ENCODE peak calls at places on chromosomes 7 and 10, in seven cellular contexts. Z, A, H, U, V, T and N are unnamed samples. For H3K27me3, the result is how much of the 10 kb centered on the place peaks cover.

GRCh38 chr10:115827180-115827579 is 445.8 kb downstream of the GFRA1 start:
- DNase-seq in Z (no peak), A (no peak), H (peak), U (peak), V (no peak), T (no peak), N (no peak)

GRCh38 chr7:98287486-98287959 is 6.0 kb downstream of the BRI3 start:
- DNase-seq in Z (no peak), A (no peak), H (peak), U (no peak), V (no peak), T (no peak), N (no peak)

GRCh38 chr7:158685727-158686126 is 18.9 kb downstream of the NCAPG2 start:
- DNase-seq in Z (no peak), A (no peak), H (no peak), U (no peak), V (no peak), T (no peak), N (no peak)

GRCh38 chr7:29202651-29203069 is 8.1 kb downstream of the CHN2 start:
- DNase-seq in Z (no peak), A (no peak), H (no peak), U (no peak), V (no peak), T (no peak), N (no peak)

GRCh38 chr7:101911800-101912705 is 94.6 kb downstream of the CUX1 start:
- DNase-seq in Z (peak), A (peak), H (peak), U (no peak), V (no peak), T (no peak), N (no peak)

GRCh38 chr7:105831824-105832535 is 44.4 kb downstream of the ATXN7L1 start:
- DNase-seq in Z (no peak), A (no peak), H (no peak), U (no peak), V (no peak), T (no peak), N (no peak)

GRCh38 chr10:22823109-22823508 is 104.7 kb upstream of the ARMC3 start:
- DNase-seq in Z (no peak), A (no peak), H (peak), U (peak), V (no peak), T (peak), N (no peak)

GRCh38 chr7:140625908-140626868 is 14.4 kb downstream of the DENND2A start:
- DNase-seq in Z (peak), A (peak), H (peak), U (peak), V (peak), T (peak), N (peak)

GRCh38 chr10:78549536-78549935 is 515.9 kb downstream of the RPS24 start:
- DNase-seq in Z (no peak), A (no peak), H (no peak), U (peak), V (no peak), T (peak), N (no peak)

GRCh38 chr10:107028249-107028648 is 136.3 kb downstream of the SORCS1 start:
- DNase-seq in Z (no peak), A (no peak), H (no peak), U (no peak), V (no peak), T (no peak), N (no peak)

GRCh38 chr7:81150951-81151361 is 232.1 kb upstream of the SEMA3C start:
- DNase-seq in Z (no peak), A (peak), H (no peak), U (peak), V (no peak), T (no peak), N (peak)

GRCh38 chr10:44982114-44982460 is 3.5 kb upstream of the DEPP1 start:
- DNase-seq in Z (peak), A (peak), H (no peak), U (peak), V (peak), T (peak), N (no peak)

GRCh38 chr10:29646238-29646902 is 11.6 kb upstream of the SVIL start:
- DNase-seq in Z (peak), A (no peak), H (peak), U (peak), V (no peak), T (peak), N (no peak)

GRCh38 chr7:134434701-134435100 is 24.2 kb downstream of the AKR1B1 start:
- DNase-seq in Z (no peak), A (no peak), H (no peak), U (no peak), V (no peak), T (no peak), N (no peak)

GRCh38 chr10:91033536-91033935 is 112.6 kb upstream of the ANKRD1 start:
- DNase-seq in Z (no peak), A (no peak), H (no peak), U (peak), V (no peak), T (no peak), N (no peak)

GRCh38 chr7:92634924-92635519 is 44.8 kb upstream of the FAM133B start:
- DNase-seq in Z (no peak), A (no peak), H (peak), U (peak), V (no peak), T (peak), N (no peak)

GRCh38 chr7:114931656-114932011 is 9.7 kb downstream of the MDFIC start:
- DNase-seq in Z (no peak), A (no peak), H (no peak), U (no peak), V (no peak), T (no peak), N (no peak)

GRCh38 chr10:101775273-101776131 is at the start of gene FGF8:
- DNase-seq in Z (no peak), A (no peak), H (no peak), U (no peak), V (no peak), T (no peak), N (no peak)

GRCh38 chr7:94439893-94440381 is 45.2 kb downstream of the COL1A2 start:
- DNase-seq in Z (no peak), A (no peak), H (no peak), U (peak), V (no peak), T (no peak), N (no peak)

GRCh38 chr7:137539111-137539715 is 195.7 kb upstream of the PTN start:
- DNase-seq in Z (no peak), A (no peak), H (no peak), U (peak), V (no peak), T (peak), N (no peak)

GRCh38 chr7:155280446-155281410 is 16.9 kb upstream of the INSIG1 start:
- DNase-seq in Z (no peak), A (no peak), H (no peak), U (no peak), V (peak), T (no peak), N (no peak)

GRCh38 chr7:98186452-98187137 is 24.6 kb upstream of the BHLHA15 start:
- DNase-seq in Z (no peak), A (no peak), H (no peak), U (peak), V (no peak), T (peak), N (no peak)

GRCh38 chr10:124680675-124681074 is 63.5 kb downstream of the FAM53B start:
- DNase-seq in Z (no peak), A (peak), H (no peak), U (no peak), V (peak), T (no peak), N (no peak)

GRCh38 chr7:50959991-50960390 is 177.3 kb upstream of the GRB10 start:
- DNase-seq in Z (no peak), A (no peak), H (no peak), U (no peak), V (no peak), T (no peak), N (no peak)
- H3K27me3 ChIP-seq in Z (under half), A (under half), H (under half), U (under half), V (under half), T (under half), N (under half)

GRCh38 chr10:43667317-43667731 is 18.6 kb upstream of the ZNF32 start:
- DNase-seq in Z (no peak), A (no peak), H (peak), U (peak), V (no peak), T (no peak), N (no peak)
- TF ChIP-seq CTCF in Z (peak), A (peak), H (peak), U (peak), V (no peak), T (no peak), N (no peak)

DNA sequence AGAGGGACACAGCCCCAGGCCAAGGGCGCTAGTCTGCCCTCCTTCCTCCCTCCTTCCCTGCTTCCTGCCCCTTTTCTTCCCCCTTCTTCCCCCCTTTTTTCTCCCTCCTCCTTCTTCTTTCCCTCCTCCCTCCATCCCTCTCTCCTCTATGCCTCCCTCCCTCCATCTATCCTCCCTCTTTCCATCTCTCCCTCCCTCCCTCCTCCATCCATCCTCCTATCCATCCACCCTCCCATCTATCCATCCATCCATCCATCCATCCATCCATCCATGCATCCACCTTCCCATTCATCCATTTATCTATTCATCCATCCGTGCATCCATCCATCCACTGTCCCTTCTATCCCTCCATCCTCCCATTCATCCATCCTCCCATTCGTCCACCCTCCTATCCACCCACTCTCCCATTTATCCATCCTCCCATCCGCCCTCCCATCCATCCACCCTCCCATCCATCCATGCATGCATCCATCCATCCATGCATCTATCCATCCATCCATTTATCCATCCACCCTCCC is 24.1 kb upstream of the PSMG3 start:
- DNase-seq in Z (no peak), A (no peak), H (no peak), U (no peak), V (no peak), T (no peak), N (no peak)
- H3K27me3 ChIP-seq in Z (under half), A (half or more), H (under half), U (under half), V (under half), T (half or more), N (under half)

GRCh38 chr7:72416846-72417245 is 4.7 kb upstream of the CALN1 start:
- DNase-seq in Z (no peak), A (no peak), H (no peak), U (no peak), V (no peak), T (no peak), N (no peak)
- TF ChIP-seq CTCF in Z (no peak), A (no peak), H (no peak), U (no peak), V (no peak), T (no peak), N (no peak)

GRCh38 chr10:75405201-75406143 is 3.9 kb upstream of the ZNF503 start:
- DNase-seq in Z (peak), A (no peak), H (peak), U (peak), V (no peak), T (peak), N (no peak)
- H3K27me3 ChIP-seq in Z (under half), A (under half), H (under half), U (under half), V (under half), T (half or more), N (half or more)